ENCODE peak calls at places on chromosomes 2 and 18, in ten cellular contexts. One of them, this sample, is unnamed.

GRCh38 chr18:35524236-35524635 is 26.5 kb upstream of the INO80C start:
- DNase-seq in fibroblast of pulmonary artery: no peak
- DNase-seq in astrocyte of the spinal cord: no peak
- DNase-seq in epithelial cell of prostate: no peak
- DNase-seq in GM23248: no peak
- DNase-seq in fibroblast of the conjunctiva: no peak
- DNase-seq in lower leg skin: no peak
- DNase-seq in cerebellar cortex: no peak
- DNase-seq in WERI-Rb-1: no peak
- DNase-seq in GM20000: no peak
- DNase-seq in this sample: no peak

GRCh38 chr2:239186516-239186915 is 214.3 kb downstream of the HDAC4 start:
- DNase-seq in fibroblast of the conjunctiva: no peak
- DNase-seq in epithelial cell of prostate: no peak
- DNase-seq in WERI-Rb-1: no peak
- DNase-seq in GM23248: no peak
- DNase-seq in fibroblast of pulmonary artery: no peak
- DNase-seq in GM20000: no peak
- DNase-seq in lower leg skin: peak; percentile 48
- DNase-seq in astrocyte of the spinal cord: no peak
- DNase-seq in cerebellar cortex: no peak
- DNase-seq in this sample: no peak

GRCh38 chr18:58615150-58616132 is 13.4 kb downstream of the ALPK2 start:
- DNase-seq in lower leg skin: peak; percentile 59
- DNase-seq in fibroblast of the conjunctiva: no peak
- DNase-seq in epithelial cell of prostate: no peak
- DNase-seq in WERI-Rb-1: no peak
- DNase-seq in cerebellar cortex: no peak
- DNase-seq in fibroblast of pulmonary artery: no peak
- DNase-seq in GM20000: peak; percentile 60
- DNase-seq in astrocyte of the spinal cord: no peak
- DNase-seq in GM23248: peak; percentile 41
- DNase-seq in this sample: no peak

GRCh38 chr18:29078272-29078671 is 901.3 kb upstream of the CDH2 start:
- DNase-seq in GM23248: no peak
- DNase-seq in astrocyte of the spinal cord: no peak
- DNase-seq in lower leg skin: no peak
- DNase-seq in fibroblast of pulmonary artery: no peak
- DNase-seq in GM20000: no peak
- DNase-seq in fibroblast of the conjunctiva: no peak
- DNase-seq in WERI-Rb-1: no peak
- DNase-seq in epithelial cell of prostate: no peak
- DNase-seq in cerebellar cortex: no peak
- DNase-seq in this sample: no peak

GRCh38 chr2:205461169-205461568 is 221.1 kb upstream of the NRP2 start:
- DNase-seq in GM20000: no peak
- DNase-seq in astrocyte of the spinal cord: no peak
- DNase-seq in cerebellar cortex: no peak
- DNase-seq in WERI-Rb-1: no peak
- DNase-seq in epithelial cell of prostate: no peak
- DNase-seq in fibroblast of pulmonary artery: no peak
- DNase-seq in lower leg skin: no peak
- DNase-seq in fibroblast of the conjunctiva: no peak
- DNase-seq in GM23248: peak; percentile 9
- DNase-seq in this sample: no peak

GRCh38 chr2:168192839-168193616 is 54.4 kb downstream of the STK39 start:
- DNase-seq in fibroblast of pulmonary artery: peak; percentile 29
- DNase-seq in astrocyte of the spinal cord: no peak
- DNase-seq in WERI-Rb-1: no peak
- DNase-seq in GM20000: no peak
- DNase-seq in GM23248: no peak
- DNase-seq in lower leg skin: no peak
- DNase-seq in cerebellar cortex: no peak
- DNase-seq in fibroblast of the conjunctiva: peak; percentile 31
- DNase-seq in epithelial cell of prostate: no peak
- DNase-seq in this sample: peak; percentile 36

GRCh38 chr18:35949903-35950627 is 22.4 kb upstream of the RMP24 start:
- DNase-seq in astrocyte of the spinal cord: peak; percentile 73
- DNase-seq in GM23248: peak; percentile 67
- DNase-seq in fibroblast of pulmonary artery: peak; percentile 74
- DNase-seq in fibroblast of the conjunctiva: peak; percentile 21
- DNase-seq in GM20000: peak; percentile 70
- DNase-seq in lower leg skin: no peak
- DNase-seq in cerebellar cortex: peak; percentile 67
- DNase-seq in epithelial cell of prostate: no peak
- DNase-seq in WERI-Rb-1: peak; percentile 45
- DNase-seq in this sample: peak; percentile 73

GRCh38 chr2:158761626-158762025 is 33.5 kb upstream of the DAPL1 start:
- DNase-seq in lower leg skin: no peak
- DNase-seq in cerebellar cortex: no peak
- DNase-seq in fibroblast of pulmonary artery: no peak
- DNase-seq in GM23248: peak; percentile 80
- DNase-seq in epithelial cell of prostate: peak; percentile 98
- DNase-seq in fibroblast of the conjunctiva: no peak
- DNase-seq in WERI-Rb-1: no peak
- DNase-seq in GM20000: no peak
- DNase-seq in astrocyte of the spinal cord: peak; percentile 38
- DNase-seq in this sample: peak; percentile 71

GRCh38 chr2:191486584-191487320 is 191.2 kb upstream of the NABP1 start:
- DNase-seq in GM23248: peak; percentile 99
- DNase-seq in astrocyte of the spinal cord: peak; percentile 98
- DNase-seq in epithelial cell of prostate: peak; percentile 95
- DNase-seq in fibroblast of the conjunctiva: peak; percentile 51
- DNase-seq in cerebellar cortex: no peak
- DNase-seq in WERI-Rb-1: no peak
- DNase-seq in fibroblast of pulmonary artery: peak; percentile 89
- DNase-seq in lower leg skin: no peak
- DNase-seq in GM20000: no peak
- DNase-seq in this sample: peak; percentile 100

GRCh38 chr2:172693037-172693436 is 42.6 kb upstream of the RAPGEF4 start:
- DNase-seq in WERI-Rb-1: no peak
- DNase-seq in GM23248: peak; percentile 98
- DNase-seq in fibroblast of the conjunctiva: peak; percentile 91
- DNase-seq in epithelial cell of prostate: peak; percentile 95
- DNase-seq in lower leg skin: no peak
- DNase-seq in fibroblast of pulmonary artery: peak; percentile 98
- DNase-seq in astrocyte of the spinal cord: peak; percentile 98
- DNase-seq in cerebellar cortex: peak; percentile 89
- DNase-seq in GM20000: no peak
- DNase-seq in this sample: peak; percentile 99

GRCh38 chr2:88885679-88886402 is 194.4 kb downstream of the RPIA start:
- DNase-seq in GM20000: no peak
- DNase-seq in GM23248: no peak
- DNase-seq in fibroblast of the conjunctiva: no peak
- DNase-seq in lower leg skin: no peak
- DNase-seq in WERI-Rb-1: no peak
- DNase-seq in astrocyte of the spinal cord: no peak
- DNase-seq in epithelial cell of prostate: no peak
- DNase-seq in fibroblast of pulmonary artery: no peak
- DNase-seq in cerebellar cortex: no peak
- DNase-seq in this sample: no peak

GRCh38 chr2:184394642-184395041 is 203.7 kb upstream of the ZNF804A start:
- DNase-seq in astrocyte of the spinal cord: peak; percentile 8
- DNase-seq in WERI-Rb-1: no peak
- DNase-seq in cerebellar cortex: no peak
- DNase-seq in epithelial cell of prostate: no peak
- DNase-seq in fibroblast of pulmonary artery: no peak
- DNase-seq in GM20000: no peak
- DNase-seq in fibroblast of the conjunctiva: no peak
- DNase-seq in lower leg skin: no peak
- DNase-seq in GM23248: no peak
- DNase-seq in this sample: peak; percentile 0

GRCh38 chr2:104889261-104890091 is 35.6 kb downstream of the POU3F3 start:
- DNase-seq in cerebellar cortex: no peak
- DNase-seq in epithelial cell of prostate: no peak
- DNase-seq in astrocyte of the spinal cord: no peak
- DNase-seq in WERI-Rb-1: no peak
- DNase-seq in fibroblast of pulmonary artery: no peak
- DNase-seq in GM23248: no peak
- DNase-seq in lower leg skin: no peak
- DNase-seq in fibroblast of the conjunctiva: no peak
- DNase-seq in GM20000: no peak
- DNase-seq in this sample: no peak

GRCh38 chr18:48574667-48575300 is 36.0 kb downstream of the CTIF start:
- DNase-seq in fibroblast of the conjunctiva: no peak
- DNase-seq in GM23248: no peak
- DNase-seq in lower leg skin: no peak
- DNase-seq in cerebellar cortex: no peak
- DNase-seq in GM20000: no peak
- DNase-seq in epithelial cell of prostate: no peak
- DNase-seq in astrocyte of the spinal cord: no peak
- DNase-seq in fibroblast of pulmonary artery: no peak
- DNase-seq in WERI-Rb-1: no peak
- DNase-seq in this sample: no peak